ENCODE peak calls at places on chromosome 22, in seven cellular contexts. U, A, X, D, Z, W and H are unnamed samples.

GRCh38 chr22:26687439-26687838 is 30.1 kb downstream of the MIAT start:
- DNase-seq in X (no peak), W (no peak), U (no peak), D (no peak), Z (no peak), A (no peak), H (no peak)

GRCh38 chr22:30393885-30394284 is 2.9 kb upstream of the SEC14L2 start:
- DNase-seq in Z (no peak), W (no peak), D (no peak), A (no peak), X (no peak), U (no peak), H (no peak)

GRCh38 chr22:35625763-35626162 is 8.6 kb upstream of the MB start:
- DNase-seq in A (no peak), X (no peak), Z (no peak), U (no peak), W (no peak), D (no peak), H (no peak)

GRCh38 chr22:30274061-30274812 is 7.6 kb upstream of the OSM start:
- DNase-seq in U (no peak), A (no peak), Z (no peak), X (no peak), D (no peak), W (no peak), H (no peak)

GRCh38 chr22:44733426-44734106 is 18.8 kb upstream of the ARHGAP8 start:
- DNase-seq in U (no peak), A (no peak), Z (no peak), D (no peak), W (no peak), X (no peak), H (no peak)

GRCh38 chr22:49966716-49967332 is 6.3 kb downstream of the PIM3 start:
- DNase-seq in U (no peak), W (peak; percentile 71), A (no peak), X (no peak), Z (no peak), D (no peak), H (no peak)

GRCh38 chr22:42939941-42940653 is 74.9 kb downstream of the PACSIN2 start:
- DNase-seq in W (no peak), Z (peak; percentile 58), X (peak; percentile 68), U (no peak), D (peak; percentile 62), A (peak; percentile 86), H (no peak)

GRCh38 chr22:20786536-20786979 is 12.6 kb downstream of the SERPIND1 start:
- DNase-seq in Z (no peak), D (no peak), X (no peak), W (no peak), U (no peak), A (no peak), H (no peak)

GRCh38 chr22:21946262-21946925 is 6.3 kb downstream of the PPM1F start:
- DNase-seq in U (no peak), X (no peak), A (no peak), W (no peak), Z (no peak), D (no peak), H (no peak)

GRCh38 chr22:38699784-38700183 is 959 bp downstream of the JOSD1 start:
- DNase-seq in D (no peak), Z (no peak), A (peak; percentile 39), X (no peak), U (no peak), W (no peak), H (no peak)

GRCh38 chr22:20456064-20456721 is 18.6 kb upstream of the SCARF2 start:
- DNase-seq in D (peak; percentile 69), U (peak; percentile 57), Z (peak; percentile 66), W (peak; percentile 75), X (peak; percentile 67), A (peak; percentile 81), H (peak; percentile 74)

GRCh38 chr22:31206896-31207687 is 5.0 kb upstream of the LIMK2 start:
- DNase-seq in U (no peak), A (peak; percentile 96), Z (no peak), X (peak; percentile 18), W (peak; percentile 63), D (no peak), H (no peak)

GRCh38 chr22:45608763-45609180 is 62.9 kb upstream of the ATXN10 start:
- DNase-seq in U (no peak), X (no peak), W (no peak), Z (no peak), A (peak; percentile 80), D (peak; percentile 69), H (no peak)

GRCh38 chr22:30267382-30268302 is 991 bp upstream of the OSM start:
- DNase-seq in D (no peak), Z (no peak), X (no peak), U (no peak), A (no peak), W (no peak), H (no peak)

GRCh38 chr22:31607696-31608095 is 54.3 kb downstream of the PISD start:
- DNase-seq in X (no peak), D (no peak), W (no peak), Z (no peak), U (no peak), A (no peak), H (no peak)

GRCh38 chr22:49508561-49508960 is 319.1 kb downstream of the BRD1 start:
- DNase-seq in X (no peak), U (no peak), W (no peak), Z (no peak), D (no peak), A (no peak), H (no peak)

GRCh38 chr22:39301926-39302325 is 17.5 kb downstream of the RPL3 start:
- DNase-seq in D (no peak), W (no peak), A (no peak), Z (no peak), X (no peak), U (no peak), H (no peak)

GRCh38 chr22:43038325-43038724 is 23.4 kb upstream of the PACSIN2 start:
- DNase-seq in W (no peak), Z (no peak), D (no peak), U (no peak), A (peak; percentile 12), X (no peak), H (no peak)

GRCh38 chr22:25016311-25016710 is 63.8 kb downstream of the KIAA1671 start:
- DNase-seq in W (no peak), X (no peak), D (no peak), A (no peak), Z (no peak), U (no peak), H (no peak)

GRCh38 chr22:30047364-30047738 is 32.9 kb upstream of the HORMAD2 start:
- DNase-seq in Z (no peak), U (no peak), X (peak; percentile 9), D (no peak), A (no peak), W (no peak), H (no peak)

GRCh38 chr22:31504282-31504681 is 7.9 kb downstream of the SFI1 start:
- DNase-seq in X (no peak), U (no peak), Z (no peak), W (no peak), D (no peak), A (peak; percentile 46), H (no peak)

GRCh38 chr22:48863965-48864538 is 963.6 kb downstream of the BRD1 start:
- DNase-seq in U (no peak), Z (no peak), W (no peak), D (no peak), X (no peak), A (no peak), H (no peak)

GRCh38 chr22:35150163-35151107 is 84.5 kb downstream of the ISX start:
- DNase-seq in Z (peak; percentile 2), D (no peak), W (peak; percentile 37), U (peak; percentile 15), A (peak; percentile 19), X (no peak), H (peak; percentile 27)

GRCh38 chr22:39527481-39527961 is 5.0 kb downstream of the RPS19BP1 start:
- DNase-seq in W (no peak), D (no peak), U (no peak), X (peak; percentile 62), A (peak; percentile 81), Z (peak; percentile 57), H (no peak)

GRCh38 chr22:31029276-31029675 is 51.8 kb upstream of the SMTN start:
- DNase-seq in A (no peak), X (no peak), W (no peak), U (no peak), Z (no peak), D (no peak), H (no peak)

GRCh38 chr22:41780714-41781507 is 19.6 kb upstream of the CCDC134 start:
- DNase-seq in Z (no peak), D (no peak), X (no peak), U (peak; percentile 82), W (peak; percentile 56), A (peak; percentile 33), H (no peak)